ENCODE peak calls at places on chromosomes 5 and 9, in ten cellular contexts. A is PC-3; D is pancreas; O is naive B cell; J is heart right ventricle; Y is endothelial cell; W is activated effector memory CD4-positive, alpha-beta T cell treated with Interleukin-2 at 50 U/mL for 16 hours; K is NCI-H2081 treated with DMSO at 0.1 percent for 48 hours; C is NCI-H1694 treated with DMSO at 0.1 percent for 48 hours; X is frontal cortex. Z is an unnamed sample.

GRCh38 chr9:131046093-131046380 is 37.1 kb downstream of the LAMC3 start:
- DNase-seq in A (peak), D (no peak), O (no peak), J (no peak), Y (no peak), W (no peak), K (no peak), C (no peak), X (no peak), Z (no peak)

GRCh38 chr9:122931851-122932199 is 513 bp upstream of the ZBTB26 start:
- DNase-seq in A (no peak), D (no peak), O (no peak), J (no peak), Y (peak), W (no peak), K (no peak), C (no peak), X (no peak), Z (no peak)

GRCh38 chr9:87766697-87767096 is 40.8 kb downstream of the CTSL start:
- DNase-seq in A (peak), D (no peak), O (no peak), J (no peak), Y (no peak), W (no peak), K (no peak), C (no peak), X (no peak), Z (no peak)

GRCh38 chr5:76788362-76788761 is 30.5 kb upstream of the F2RL1 start:
- DNase-seq in A (peak), D (peak), O (no peak), J (no peak), Y (peak), W (no peak), K (no peak), C (no peak), X (no peak), Z (no peak)

GRCh38 chr9:18490591-18491370 is 16.8 kb downstream of the ADAMTSL1 start:
- DNase-seq in A (peak), D (no peak), O (no peak), J (no peak), Y (no peak), W (no peak), K (no peak), C (no peak), X (no peak), Z (peak)

GRCh38 chr5:71620630-71621029 is 33.5 kb downstream of the MCCC2 start:
- DNase-seq in A (no peak), D (no peak), O (no peak), J (no peak), Y (no peak), W (no peak), K (no peak), C (no peak), X (no peak), Z (no peak)

GRCh38 chr5:43038523-43038989 is 1.6 kb downstream of the ANXA2R start:
- DNase-seq in A (peak), D (no peak), O (peak), J (no peak), Y (no peak), W (peak), K (no peak), C (no peak), X (no peak), Z (no peak)

GRCh38 chr9:70525553-70525952 is 111.1 kb upstream of the KLF9 start:
- DNase-seq in A (no peak), D (no peak), O (no peak), J (no peak), Y (no peak), W (no peak), K (no peak), C (no peak), X (no peak), Z (no peak)

GRCh38 chr9:88533951-88534455 is 975 bp upstream of the NXNL2 start:
- DNase-seq in A (peak), D (peak), O (no peak), J (peak), Y (peak), W (no peak), K (no peak), C (no peak), X (no peak), Z (peak)

GRCh38 chr5:179860301-179860700 is 1.7 kb upstream of the MRNIP start:
- DNase-seq in A (no peak), D (no peak), O (no peak), J (no peak), Y (no peak), W (no peak), K (no peak), C (no peak), X (no peak), Z (no peak)

GRCh38 chr9:103757062-103757461 is 337.0 kb upstream of the SMC2 start:
- DNase-seq in A (no peak), D (no peak), O (no peak), J (no peak), Y (no peak), W (no peak), K (no peak), C (no peak), X (no peak), Z (no peak)

GRCh38 chr9:33159058-33159759 is 7.9 kb downstream of the B4GALT1 start:
- DNase-seq in A (peak), D (no peak), O (peak), J (peak), Y (peak), W (no peak), K (no peak), C (no peak), X (no peak), Z (no peak)

GRCh38 chr5:4271193-4271592 is 675.6 kb downstream of the IRX1 start:
- DNase-seq in A (no peak), D (no peak), O (no peak), J (no peak), Y (no peak), W (no peak), K (no peak), C (no peak), X (no peak), Z (no peak)

GRCh38 chr5:9851458-9851857 is 221.3 kb upstream of the TAS2R1 start:
- DNase-seq in A (peak), D (no peak), O (no peak), J (no peak), Y (no peak), W (no peak), K (no peak), C (no peak), X (no peak), Z (peak)

GRCh38 chr5:81631124-81631523 is 119.8 kb downstream of the SSBP2 start:
- DNase-seq in A (no peak), D (no peak), O (no peak), J (no peak), Y (no peak), W (no peak), K (no peak), C (no peak), X (no peak), Z (no peak)

Z was measured in SJSA1.